ENCODE peak calls at places on chromosomes 12 and 14, in five cellular contexts. F is GM23248, J is HCT116, K is SK-N-SH, L is GM23338. R is an unnamed sample. For H3K9me2, the result is how much of the 10 kb centered on the place peaks cover.

GRCh38 chr12:121162384-121162783 is 29.7 kb downstream of the P2RX7 start:
- DNase-seq in F (no peak), J (no peak), K (no peak), L (no peak), R (no peak)

GRCh38 chr12:1993871-1994371 is 10.3 kb downstream of the DCP1B start:
- DNase-seq in F (peak), J (no peak), K (no peak), L (no peak), R (no peak)

GRCh38 chr12:98973395-98973794 is 328.3 kb downstream of the APAF1 start:
- DNase-seq in F (peak), J (peak), K (no peak), L (no peak), R (no peak)

GRCh38 chr12:54967461-54967860 is 17.1 kb downstream of the TESPA1 start:
- DNase-seq in F (no peak), J (no peak), K (no peak), L (no peak), R (no peak)

GRCh38 chr12:24042651-24043050 is 93.2 kb upstream of the SOX5 start:
- DNase-seq in F (no peak), J (no peak), K (no peak), L (no peak), R (no peak)

GRCh38 chr12:108773798-108774788 is 42.8 kb upstream of the CORO1C start:
- DNase-seq in F (peak), J (no peak), K (peak), L (peak), R (no peak)

GRCh38 chr12:104565606-104566243 is 109.0 kb downstream of the CHST11 start:
- DNase-seq in F (peak), J (no peak), K (no peak), L (no peak), R (no peak)

GRCh38 chr12:93818488-93819047 is 141.4 kb downstream of the CRADD start:
- DNase-seq in F (no peak), J (no peak), K (no peak), L (no peak), R (no peak)

GRCh38 chr14:101369916-101370592 is 191.2 kb upstream of the DIO3 start:
- DNase-seq in F (no peak), J (no peak), K (no peak), L (no peak), R (no peak)

GRCh38 chr14:101372894-101373640 is 188.2 kb upstream of the DIO3 start:
- DNase-seq in F (no peak), J (no peak), K (no peak), L (no peak), R (no peak)

GRCh38 chr14:101372494-101372813 is 188.8 kb upstream of the DIO3 start:
- DNase-seq in F (no peak), J (no peak), K (no peak), L (no peak), R (no peak)

GRCh38 chr14:101370593-101371569 is 190.4 kb upstream of the DIO3 start:
- DNase-seq in F (no peak), J (no peak), K (no peak), L (no peak), R (no peak)

GRCh38 chr14:101371691-101372493 is 189.4 kb upstream of the DIO3 start:
- DNase-seq in F (no peak), J (no peak), K (no peak), L (no peak), R (no peak)
- H3K9me2 ChIP-seq in F (under half), J (under half), K (under half), L (under half), R (under half)

DNA sequence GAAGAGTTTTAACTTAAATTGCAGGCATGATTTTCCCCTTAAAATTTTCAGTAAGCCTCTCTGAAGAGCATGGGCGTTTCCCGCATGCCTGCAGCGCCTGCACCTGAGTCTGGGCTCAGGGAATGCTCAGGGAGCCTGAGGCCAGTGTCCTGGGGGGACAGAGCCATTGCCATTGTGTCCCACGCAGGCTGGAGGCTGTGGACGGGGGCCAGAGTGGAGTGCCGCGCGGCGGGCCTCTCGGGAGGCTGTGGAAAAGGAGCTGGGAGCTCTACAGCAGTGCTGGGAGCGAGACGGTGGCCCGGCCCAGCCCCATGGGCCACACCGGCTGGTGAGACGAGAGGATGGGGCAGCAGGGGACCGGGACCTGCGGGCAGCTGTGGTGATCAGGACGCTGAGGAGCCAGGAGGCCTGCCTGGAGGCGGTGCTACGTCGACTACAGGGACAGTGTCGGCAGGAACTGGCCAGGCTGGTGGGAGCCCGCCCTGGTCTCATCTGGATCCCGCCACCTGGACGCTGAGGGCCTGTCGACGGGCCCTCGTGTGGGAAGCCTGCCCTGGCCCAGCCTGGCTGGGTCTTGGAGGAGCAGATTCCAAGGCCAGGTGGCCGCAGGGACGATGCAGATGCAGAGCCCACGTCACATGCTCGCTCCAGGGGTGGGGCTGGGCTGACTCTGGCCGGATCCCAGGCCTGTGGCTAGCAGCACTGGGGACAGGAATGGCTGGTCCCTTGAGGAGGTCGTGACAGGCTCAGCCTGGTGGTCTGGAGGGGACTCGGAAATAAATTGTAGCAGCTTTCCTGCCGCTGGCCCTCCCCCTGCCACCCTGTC is 7.6 kb downstream of the TEDC1 start:
- DNase-seq in F (no peak), J (no peak), K (no peak), L (peak), R (no peak)
- H3K9me2 ChIP-seq in F (under half), J (under half), K (under half), L (under half), R (under half)

GRCh38 chr14:38490273-38490672 is 234.4 kb upstream of the CLEC14A start:
- DNase-seq in F (no peak), J (no peak), K (no peak), L (no peak), R (no peak)
- H3K9me2 ChIP-seq in F (under half), J (under half), K (under half), L (under half), R (under half)

DNA sequence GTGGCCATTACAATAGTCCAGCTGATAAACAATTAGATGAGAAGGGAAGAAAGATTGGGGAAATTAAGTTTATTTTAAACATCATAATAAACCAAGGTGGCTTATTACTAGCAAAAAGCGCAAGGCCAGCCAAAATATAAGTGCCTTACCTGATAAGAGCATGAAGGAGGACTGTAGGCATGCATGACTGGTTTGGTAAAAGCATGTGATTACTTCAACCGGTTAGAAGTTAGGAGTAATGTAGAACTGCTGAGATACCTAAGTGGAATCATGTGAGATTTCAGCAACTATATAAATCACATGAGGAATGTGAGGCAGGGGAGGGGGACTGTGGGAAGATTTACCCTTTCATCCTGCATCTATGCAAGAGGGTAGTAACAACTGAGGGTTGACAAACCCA is 59.7 kb upstream of the CCDC196 start:
- DNase-seq in F (no peak), J (no peak), K (no peak), L (no peak), R (no peak)
- H3K9me2 ChIP-seq in F (under half), J (under half), K (under half), L (under half), R (under half)

GRCh38 chr12:49223122-49223521 is 34.2 kb upstream of the TUBA1A start:
- DNase-seq in F (no peak), J (no peak), K (no peak), L (no peak), R (no peak)

GRCh38 chr12:49220972-49221371 is 32.1 kb upstream of the TUBA1A start:
- DNase-seq in F (no peak), J (no peak), K (no peak), L (no peak), R (no peak)

GRCh38 chr12:49223590-49224369 is 34.9 kb upstream of the TUBA1A start:
- DNase-seq in F (no peak), J (no peak), K (peak), L (no peak), R (no peak)

DNA sequence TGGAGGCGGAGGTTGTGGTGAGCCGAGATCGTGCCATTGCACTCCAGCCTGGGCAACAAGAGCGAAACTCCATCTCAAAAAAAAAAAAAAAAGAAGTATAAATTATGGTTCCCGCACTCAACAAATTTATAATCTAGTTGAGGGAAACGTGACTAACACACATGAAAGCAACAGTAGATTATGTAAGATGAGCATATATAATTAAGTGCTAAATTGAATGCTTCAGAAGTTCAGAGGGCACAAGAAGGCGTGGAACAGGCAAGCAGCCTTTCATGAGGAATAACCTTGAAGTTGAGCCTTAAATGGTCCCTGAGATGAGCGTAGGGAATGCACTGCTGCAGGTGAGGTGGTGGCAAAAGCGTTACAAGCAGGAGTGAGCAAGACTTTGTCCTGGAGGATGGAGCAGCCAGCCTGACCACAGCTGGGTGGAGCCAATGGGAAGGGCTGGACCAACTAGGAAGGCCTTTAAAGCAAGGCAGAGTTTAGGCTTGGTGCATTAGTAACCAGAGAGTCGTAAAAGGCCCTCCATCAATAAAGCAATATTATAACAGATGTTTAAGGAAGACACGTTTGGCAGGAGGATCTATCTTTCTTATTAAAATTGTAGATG is 30.6 kb upstream of the TUBA1A start:
- DNase-seq in F (no peak), J (no peak), K (no peak), L (no peak), R (no peak)
- H3K9me2 ChIP-seq in F (under half), J (under half), K (under half), L (under half), R (under half)

DNA sequence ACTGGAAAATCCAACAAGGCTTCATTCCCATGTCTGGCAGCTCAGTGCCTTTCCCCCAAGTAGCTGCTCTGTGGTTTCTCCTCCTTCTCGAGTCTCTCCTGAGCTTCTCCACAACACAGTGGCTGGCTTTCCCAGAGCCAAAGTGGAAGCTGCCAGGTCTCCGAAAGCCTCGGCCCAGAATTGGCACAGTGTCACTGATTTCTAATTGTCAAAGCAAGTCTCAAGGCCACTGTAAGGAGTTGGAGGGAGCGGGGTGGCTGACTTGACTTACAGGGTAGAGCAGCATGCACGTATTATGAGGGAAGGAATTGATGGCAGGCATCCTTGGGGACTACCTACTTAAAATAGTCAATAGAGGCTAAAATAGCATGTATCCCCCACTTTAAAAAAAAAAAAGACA is 6.7 kb upstream of the CPNE8 start:
- DNase-seq in F (no peak), J (no peak), K (no peak), L (no peak), R (no peak)
- H3K9me2 ChIP-seq in F (under half), J (under half), K (under half), L (under half), R (under half)

GRCh38 chr12:10641735-10642500 is 28.5 kb upstream of the MAGOHB start:
- DNase-seq in F (peak), J (no peak), K (no peak), L (no peak), R (no peak)
- H3K9me2 ChIP-seq in F (under half), J (under half), K (under half), L (under half), R (under half)

GRCh38 chr12:29428630-29429029 is 47.7 kb upstream of the ERGIC2 start:
- DNase-seq in F (peak), J (peak), K (no peak), L (no peak), R (no peak)
- H3K9me2 ChIP-seq in F (under half), J (under half), K (under half), L (under half), R (under half)

GRCh38 chr12:116454076-116454475 is 105.1 kb upstream of the MAP1LC3B2 start:
- DNase-seq in F (no peak), J (no peak), K (no peak), L (no peak), R (no peak)

GRCh38 chr12:116456307-116456641 is 102.9 kb upstream of the MAP1LC3B2 start:
- DNase-seq in F (peak), J (no peak), K (no peak), L (no peak), R (no peak)

GRCh38 chr12:116455540-116456306 is 103.5 kb upstream of the MAP1LC3B2 start:
- DNase-seq in F (peak), J (peak), K (peak), L (peak), R (no peak)

GRCh38 chr12:116456683-116457082 is 102.5 kb upstream of the MAP1LC3B2 start:
- DNase-seq in F (peak), J (no peak), K (no peak), L (no peak), R (no peak)

DNA sequence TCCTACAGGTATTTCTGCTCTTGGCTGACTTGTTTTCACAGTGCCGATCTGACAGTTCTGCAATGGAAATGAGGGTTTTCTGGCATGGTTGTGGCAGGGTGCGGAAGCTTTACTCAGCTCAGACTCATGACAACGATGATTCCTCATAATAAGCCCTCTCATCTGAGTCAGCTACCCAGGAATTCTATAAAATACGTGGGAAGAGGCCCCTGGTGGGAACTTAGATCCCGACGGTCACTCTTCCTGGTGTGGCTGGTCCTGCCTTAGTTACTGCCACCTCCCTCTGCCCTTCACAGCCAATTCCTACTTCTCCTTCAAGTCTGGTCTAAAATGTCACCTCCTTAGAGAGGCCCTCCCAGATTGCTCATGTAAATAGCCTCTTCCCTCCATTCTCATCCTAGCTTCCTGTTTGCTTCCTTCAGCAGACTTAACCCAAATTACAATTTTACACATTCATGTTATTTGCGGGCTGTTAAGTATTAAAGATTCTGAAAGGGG is 104.2 kb upstream of the MAP1LC3B2 start:
- DNase-seq in F (peak), J (peak), K (no peak), L (no peak), R (no peak)
- H3K9me2 ChIP-seq in F (under half), J (under half), K (under half), L (under half), R (under half)

DNA sequence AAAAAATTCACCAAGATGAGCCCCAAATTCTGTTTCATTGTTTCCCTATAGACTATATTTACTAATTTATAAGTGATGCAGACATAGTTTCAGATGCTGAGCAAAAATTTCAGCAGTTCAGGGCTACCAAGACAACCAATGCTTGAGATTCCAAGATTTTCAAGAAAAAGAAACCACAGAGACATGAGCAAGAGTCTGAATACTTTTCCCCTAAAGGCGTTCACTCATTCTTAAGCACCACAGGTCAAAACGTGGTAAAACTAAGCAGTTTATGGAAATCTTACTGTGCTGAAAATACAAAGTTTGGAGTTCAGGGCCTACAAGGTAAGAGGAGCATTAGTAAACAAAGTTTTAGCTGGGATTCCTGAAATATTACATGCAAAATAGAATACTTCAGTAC is 221.2 kb downstream of the KCNH5 start:
- DNase-seq in F (no peak), J (no peak), K (no peak), L (no peak), R (no peak)
- H3K9me2 ChIP-seq in F (under half), J (under half), K (under half), L (under half), R (under half)